ENCODE peak calls at places on chromosome 12, in seven cellular contexts. One of them, this sample, is unnamed.

GRCh38 chr12:120797677-120798642 is 72.3 kb downstream of the ACADS start:
- DNase-seq in T-helper 9 cell: no peak
- DNase-seq in GM23248: no peak
- DNase-seq in NCI-H2029: no peak
- DNase-seq in stimulated activated CD8-positive, alpha-beta memory T cell treated with anti-CD3 and anti-CD28 coated beads, Interleukin-7, amount 100 ng/mL, for 1 hour: no peak
- DNase-seq in activated T-helper 1 cell treated with Interleukin-2 at 50 U/mL for 16 hours: no peak
- DNase-seq in cardiac muscle cell: no peak
- DNase-seq in this sample: no peak

GRCh38 chr12:56987551-56988053 is 18.7 kb downstream of the ZBTB39 start:
- DNase-seq in T-helper 9 cell: peak; percentile 69
- DNase-seq in GM23248: peak; percentile 84
- DNase-seq in NCI-H2029: peak; percentile 61
- DNase-seq in stimulated activated CD8-positive, alpha-beta memory T cell treated with anti-CD3 and anti-CD28 coated beads, Interleukin-7, amount 100 ng/mL, for 1 hour: peak; percentile 68
- DNase-seq in activated T-helper 1 cell treated with Interleukin-2 at 50 U/mL for 16 hours: peak; percentile 54
- DNase-seq in cardiac muscle cell: peak; percentile 87
- DNase-seq in this sample: peak; percentile 60

GRCh38 chr12:70255311-70255710 is 12.1 kb downstream of the CNOT2 start:
- DNase-seq in T-helper 9 cell: no peak
- DNase-seq in GM23248: peak; percentile 64
- DNase-seq in NCI-H2029: no peak
- DNase-seq in stimulated activated CD8-positive, alpha-beta memory T cell treated with anti-CD3 and anti-CD28 coated beads, Interleukin-7, amount 100 ng/mL, for 1 hour: no peak
- DNase-seq in activated T-helper 1 cell treated with Interleukin-2 at 50 U/mL for 16 hours: no peak
- DNase-seq in cardiac muscle cell: no peak
- DNase-seq in this sample: no peak

GRCh38 chr12:106999444-106999843 is 12.5 kb upstream of the MTERF2 start:
- DNase-seq in T-helper 9 cell: no peak
- DNase-seq in GM23248: peak; percentile 58
- DNase-seq in NCI-H2029: no peak
- DNase-seq in stimulated activated CD8-positive, alpha-beta memory T cell treated with anti-CD3 and anti-CD28 coated beads, Interleukin-7, amount 100 ng/mL, for 1 hour: no peak
- DNase-seq in activated T-helper 1 cell treated with Interleukin-2 at 50 U/mL for 16 hours: no peak
- DNase-seq in cardiac muscle cell: no peak
- DNase-seq in this sample: no peak

GRCh38 chr12:53998174-53998899 is 1.6 kb upstream of the HOXC9 start:
- DNase-seq in T-helper 9 cell: no peak
- DNase-seq in GM23248: no peak
- DNase-seq in NCI-H2029: no peak
- DNase-seq in stimulated activated CD8-positive, alpha-beta memory T cell treated with anti-CD3 and anti-CD28 coated beads, Interleukin-7, amount 100 ng/mL, for 1 hour: no peak
- DNase-seq in activated T-helper 1 cell treated with Interleukin-2 at 50 U/mL for 16 hours: no peak
- DNase-seq in cardiac muscle cell: no peak
- DNase-seq in this sample: no peak

GRCh38 chr12:30515351-30515750 is 180.3 kb downstream of the IPO8 start:
- DNase-seq in T-helper 9 cell: no peak
- DNase-seq in GM23248: peak; percentile 2
- DNase-seq in NCI-H2029: no peak
- DNase-seq in stimulated activated CD8-positive, alpha-beta memory T cell treated with anti-CD3 and anti-CD28 coated beads, Interleukin-7, amount 100 ng/mL, for 1 hour: no peak
- DNase-seq in activated T-helper 1 cell treated with Interleukin-2 at 50 U/mL for 16 hours: no peak
- DNase-seq in cardiac muscle cell: peak; percentile 28
- DNase-seq in this sample: no peak

GRCh38 chr12:45713108-45713507 is 16.4 kb upstream of the ARID2 start:
- DNase-seq in T-helper 9 cell: no peak
- DNase-seq in GM23248: peak; percentile 11
- DNase-seq in NCI-H2029: no peak
- DNase-seq in stimulated activated CD8-positive, alpha-beta memory T cell treated with anti-CD3 and anti-CD28 coated beads, Interleukin-7, amount 100 ng/mL, for 1 hour: no peak
- DNase-seq in activated T-helper 1 cell treated with Interleukin-2 at 50 U/mL for 16 hours: no peak
- DNase-seq in cardiac muscle cell: no peak
- DNase-seq in this sample: no peak

GRCh38 chr12:115611477-115611876 is 666.0 kb downstream of the MED13L start:
- DNase-seq in T-helper 9 cell: no peak
- DNase-seq in GM23248: no peak
- DNase-seq in NCI-H2029: peak; percentile 78
- DNase-seq in stimulated activated CD8-positive, alpha-beta memory T cell treated with anti-CD3 and anti-CD28 coated beads, Interleukin-7, amount 100 ng/mL, for 1 hour: no peak
- DNase-seq in activated T-helper 1 cell treated with Interleukin-2 at 50 U/mL for 16 hours: no peak
- DNase-seq in cardiac muscle cell: no peak
- DNase-seq in this sample: no peak

GRCh38 chr12:113918306-113918705 is 47.8 kb downstream of the RBM19 start:
- DNase-seq in T-helper 9 cell: no peak
- DNase-seq in GM23248: no peak
- DNase-seq in NCI-H2029: no peak
- DNase-seq in stimulated activated CD8-positive, alpha-beta memory T cell treated with anti-CD3 and anti-CD28 coated beads, Interleukin-7, amount 100 ng/mL, for 1 hour: no peak
- DNase-seq in activated T-helper 1 cell treated with Interleukin-2 at 50 U/mL for 16 hours: no peak
- DNase-seq in cardiac muscle cell: no peak
- DNase-seq in this sample: no peak

GRCh38 chr12:80226576-80226975 is 127.2 kb downstream of the OTOGL start:
- DNase-seq in T-helper 9 cell: no peak
- DNase-seq in GM23248: peak; percentile 69
- DNase-seq in NCI-H2029: no peak
- DNase-seq in stimulated activated CD8-positive, alpha-beta memory T cell treated with anti-CD3 and anti-CD28 coated beads, Interleukin-7, amount 100 ng/mL, for 1 hour: no peak
- DNase-seq in activated T-helper 1 cell treated with Interleukin-2 at 50 U/mL for 16 hours: no peak
- DNase-seq in cardiac muscle cell: no peak
- DNase-seq in this sample: no peak

GRCh38 chr12:53793221-53793620 is 41.4 kb upstream of the CISTR start:
- DNase-seq in T-helper 9 cell: no peak
- DNase-seq in GM23248: no peak
- DNase-seq in NCI-H2029: no peak
- DNase-seq in stimulated activated CD8-positive, alpha-beta memory T cell treated with anti-CD3 and anti-CD28 coated beads, Interleukin-7, amount 100 ng/mL, for 1 hour: no peak
- DNase-seq in activated T-helper 1 cell treated with Interleukin-2 at 50 U/mL for 16 hours: no peak
- DNase-seq in cardiac muscle cell: no peak
- DNase-seq in this sample: no peak

GRCh38 chr12:123543541-123543940 is 10.0 kb upstream of the RILPL1 start:
- DNase-seq in T-helper 9 cell: no peak
- DNase-seq in GM23248: no peak
- DNase-seq in NCI-H2029: no peak
- DNase-seq in stimulated activated CD8-positive, alpha-beta memory T cell treated with anti-CD3 and anti-CD28 coated beads, Interleukin-7, amount 100 ng/mL, for 1 hour: no peak
- DNase-seq in activated T-helper 1 cell treated with Interleukin-2 at 50 U/mL for 16 hours: no peak
- DNase-seq in cardiac muscle cell: no peak
- DNase-seq in this sample: no peak

GRCh38 chr12:56678852-56679251 is 9.2 kb downstream of the PTGES3 start:
- DNase-seq in T-helper 9 cell: no peak
- DNase-seq in GM23248: no peak
- DNase-seq in NCI-H2029: no peak
- DNase-seq in stimulated activated CD8-positive, alpha-beta memory T cell treated with anti-CD3 and anti-CD28 coated beads, Interleukin-7, amount 100 ng/mL, for 1 hour: no peak
- DNase-seq in activated T-helper 1 cell treated with Interleukin-2 at 50 U/mL for 16 hours: no peak
- DNase-seq in cardiac muscle cell: no peak
- DNase-seq in this sample: no peak

GRCh38 chr12:105960319-105961076 is 178.3 kb downstream of the NUAK1 start:
- DNase-seq in T-helper 9 cell: no peak
- DNase-seq in GM23248: peak; percentile 17
- DNase-seq in NCI-H2029: peak; percentile 83
- DNase-seq in stimulated activated CD8-positive, alpha-beta memory T cell treated with anti-CD3 and anti-CD28 coated beads, Interleukin-7, amount 100 ng/mL, for 1 hour: no peak
- DNase-seq in activated T-helper 1 cell treated with Interleukin-2 at 50 U/mL for 16 hours: no peak
- DNase-seq in cardiac muscle cell: peak; percentile 53
- DNase-seq in this sample: no peak